ENCODE peak calls at places on chromosome 10, in six cellular contexts. Q, C, Y, H, M and U are unnamed samples.

GRCh38 chr10:78028438-78029293 is 649 bp downstream of the POLR3A start:
- DNase-seq in Q (no peak), C (no peak), Y (peak), H (peak), M (no peak), U (no peak)

GRCh38 chr10:102704915-102705314 is 9.3 kb downstream of the ARL3 start:
- DNase-seq in Q (no peak), C (no peak), Y (no peak), H (peak), M (no peak), U (no peak)

GRCh38 chr10:122494833-122495232 is 33.5 kb downstream of the HTRA1 start:
- DNase-seq in Q (peak), C (no peak), Y (no peak), H (no peak), M (no peak), U (no peak)

GRCh38 chr10:119441151-119441821 is 101.2 kb downstream of the RGS10 start:
- DNase-seq in Q (no peak), C (no peak), Y (no peak), H (no peak), M (no peak), U (no peak)

GRCh38 chr10:59273453-59273852 is 88.9 kb downstream of the FAM13C start:
- DNase-seq in Q (no peak), C (no peak), Y (no peak), H (no peak), M (no peak), U (no peak)

GRCh38 chr10:104057717-104058116 is 28.0 kb downstream of the COL17A1 start:
- DNase-seq in Q (no peak), C (no peak), Y (no peak), H (no peak), M (no peak), U (no peak)

GRCh38 chr10:16809074-16809718 is 8.0 kb downstream of the RSU1 start:
- DNase-seq in Q (peak), C (peak), Y (peak), H (peak), M (no peak), U (no peak)

GRCh38 chr10:124451227-124451807 is 1.5 kb upstream of the NKX1-2 start:
- DNase-seq in Q (no peak), C (no peak), Y (no peak), H (no peak), M (no peak), U (no peak)

GRCh38 chr10:24381235-24382010 is 172.5 kb downstream of the KIAA1217 start:
- DNase-seq in Q (no peak), C (no peak), Y (no peak), H (no peak), M (no peak), U (no peak)

GRCh38 chr10:26799342-26799741 is 61.4 kb downstream of the ABI1 start:
- DNase-seq in Q (no peak), C (no peak), Y (no peak), H (no peak), M (peak), U (no peak)

GRCh38 chr10:427746-428519 is 261.5 kb downstream of the DIP2C start:
- DNase-seq in Q (no peak), C (no peak), Y (no peak), H (no peak), M (no peak), U (no peak)

GRCh38 chr10:31768467-31768866 is 160.2 kb downstream of the ARHGAP12 start:
- DNase-seq in Q (no peak), C (no peak), Y (no peak), H (no peak), M (no peak), U (no peak)

GRCh38 chr10:17273403-17273802 is 45.4 kb downstream of the VIM start:
- DNase-seq in Q (peak), C (no peak), Y (no peak), H (no peak), M (no peak), U (no peak)

GRCh38 chr10:50322075-50322474 is 70.8 kb upstream of the ASAH2 start:
- DNase-seq in Q (no peak), C (no peak), Y (no peak), H (no peak), M (no peak), U (no peak)

GRCh38 chr10:92751534-92751811 is 61.7 kb downstream of the HHEX start:
- DNase-seq in Q (no peak), C (no peak), Y (no peak), H (no peak), M (no peak), U (no peak)

GRCh38 chr10:92747600-92747999 is 57.8 kb downstream of the HHEX start:
- DNase-seq in Q (no peak), C (no peak), Y (no peak), H (peak), M (no peak), U (no peak)

GRCh38 chr10:92751827-92752226 is 62.1 kb downstream of the HHEX start:
- DNase-seq in Q (no peak), C (no peak), Y (no peak), H (no peak), M (no peak), U (no peak)

GRCh38 chr10:92753865-92754264 is 64.1 kb downstream of the HHEX start:
- DNase-seq in Q (no peak), C (no peak), Y (peak), H (no peak), M (no peak), U (no peak)

DNA sequence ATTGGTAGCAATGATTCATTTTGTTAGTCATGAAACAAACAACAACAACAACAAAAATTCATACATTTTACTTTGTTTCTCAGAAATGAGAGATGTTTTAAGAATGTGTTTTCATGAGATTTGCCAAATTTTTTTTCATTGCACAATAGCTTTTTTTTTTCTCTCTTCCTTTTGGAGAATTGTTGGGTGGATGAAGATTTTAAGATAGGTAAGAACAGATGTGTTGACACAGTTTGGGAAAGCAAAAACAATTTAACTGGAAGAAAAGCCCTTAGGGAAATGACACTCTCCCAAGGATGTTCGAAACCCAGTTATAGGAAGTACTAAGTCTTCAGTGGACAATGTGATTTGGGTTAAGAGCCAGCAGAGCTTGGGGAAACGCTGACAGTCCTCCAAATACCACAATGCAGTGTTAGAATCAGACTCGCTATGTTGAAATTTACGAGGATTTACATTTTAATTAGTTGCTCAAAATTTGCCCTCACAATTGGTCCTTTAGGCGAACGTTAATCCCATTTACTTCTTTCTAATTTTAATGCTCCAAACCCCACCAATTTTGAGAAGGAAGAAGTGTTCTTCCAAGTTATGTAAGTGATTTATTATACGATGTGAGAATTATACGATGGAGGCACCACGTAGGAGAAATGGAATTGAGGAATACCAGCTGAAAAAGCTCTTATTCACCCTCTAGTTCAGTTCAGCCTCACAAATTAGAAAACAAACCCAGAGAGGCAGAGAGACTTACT is 61.2 kb downstream of the HHEX start:
- DNase-seq in Q (no peak), C (no peak), Y (no peak), H (no peak), M (no peak), U (no peak)
- H3K4me3 ChIP-seq in Q (no peak), C (no peak), Y (no peak), H (no peak), M (no peak), U (no peak)

DNA sequence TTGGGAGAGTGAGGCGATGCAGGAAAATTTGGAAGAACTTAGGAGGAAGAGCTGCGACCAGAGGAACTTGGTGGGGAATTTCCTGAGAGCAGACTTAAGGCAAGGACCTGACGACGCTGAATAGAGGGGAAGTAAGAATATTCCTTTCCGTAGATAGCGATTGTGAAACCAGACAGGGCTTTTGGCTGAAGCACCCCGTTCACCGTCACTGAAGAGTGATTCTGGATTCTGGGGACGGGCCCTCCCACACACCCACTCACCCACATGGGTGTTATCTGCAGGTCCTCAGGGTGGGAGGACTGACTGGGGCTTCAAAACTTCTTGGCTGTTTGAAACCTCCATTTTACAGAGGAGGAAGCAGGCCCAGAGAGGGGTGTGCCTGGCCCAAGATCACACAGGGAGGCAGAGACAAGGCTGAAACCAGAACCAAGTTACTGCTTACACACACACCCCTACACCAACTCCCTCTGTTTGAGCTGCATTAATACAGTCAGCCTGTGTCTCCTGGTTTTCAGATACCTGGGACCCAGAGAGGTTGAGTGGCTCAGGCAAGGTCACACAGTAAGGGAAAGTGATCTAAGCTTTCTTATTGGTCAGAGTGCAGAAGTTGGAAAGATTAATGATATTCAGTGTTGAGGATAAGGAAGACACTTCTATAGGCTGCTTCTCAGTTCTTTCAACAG is 37.2 kb upstream of the CDH23 start:
- DNase-seq in Q (no peak), C (no peak), Y (peak), H (no peak), M (no peak), U (no peak)
- TF ChIP-seq ZNF274 in Q (no peak), C (no peak), Y (no peak), H (no peak), M (no peak), U (no peak)

GRCh38 chr10:48935141-48935540 is 4.5 kb downstream of the LRRC18 start:
- DNase-seq in Q (no peak), C (no peak), Y (no peak), H (no peak), M (no peak), U (no peak)
- H3K4me3 ChIP-seq in Q (no peak), C (no peak), Y (no peak), H (no peak), M (no peak), U (no peak)

DNA sequence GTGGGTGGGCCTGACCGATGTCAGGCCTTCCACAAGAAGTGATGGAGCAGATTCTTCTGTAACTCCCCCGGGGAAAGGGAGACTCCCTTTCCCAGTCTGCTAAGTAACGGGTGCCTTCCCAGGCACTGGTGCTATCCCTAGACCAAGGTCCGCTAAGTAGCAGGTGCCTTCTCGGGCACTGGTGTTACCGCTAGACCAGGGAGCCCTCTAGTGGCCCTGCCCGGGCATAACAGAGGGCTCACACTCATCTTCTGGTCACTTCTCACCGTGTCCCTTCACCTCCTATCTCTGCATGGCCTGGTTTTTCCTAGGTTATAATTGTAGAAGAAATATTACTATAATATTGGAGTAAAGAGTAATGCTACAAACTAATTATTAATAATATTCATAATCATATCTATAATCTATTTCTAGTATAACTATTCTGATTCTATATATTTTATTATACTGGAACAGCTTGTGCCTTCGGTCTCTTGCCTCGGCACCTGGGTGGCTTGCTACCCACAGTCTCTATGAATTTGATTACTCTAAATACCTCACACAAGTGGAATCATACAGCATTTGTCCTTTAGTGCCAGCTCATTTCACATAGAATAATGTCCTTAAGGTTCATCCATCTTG is 1378.7 kb downstream of the XPNPEP1 start:
- DNase-seq in Q (no peak), C (peak), Y (no peak), H (peak), M (no peak), U (peak)
- TF ChIP-seq ZNF274 in Q (no peak), C (no peak), Y (no peak), H (no peak), M (no peak), U (no peak)

GRCh38 chr10:7856685-7857084 is 38.4 kb downstream of the TAF3 start:
- DNase-seq in Q (no peak), C (no peak), Y (no peak), H (no peak), M (no peak), U (no peak)
- H3K4me3 ChIP-seq in Q (no peak), C (no peak), Y (no peak), H (no peak), M (no peak), U (no peak)